ENCODE peak calls at places on chromosomes 7 and 10, in five cellular contexts. L is CD4-positive, alpha-beta T cell; C is heart left ventricle; K is left ventricle myocardium inferior; J is DND-41. X is an unnamed sample. For H3K9me3, the result is how much of the 10 kb centered on the place peaks cover.

GRCh38 chr7:12757443-12757842 is 70.0 kb downstream of the ARL4A start:
- DNase-seq in J (no peak), C (no peak), K (no peak), L (no peak), X (no peak)

GRCh38 chr7:101820703-101821102 is 3.3 kb downstream of the CUX1 start:
- DNase-seq in J (no peak), C (no peak), K (no peak), L (no peak), X (no peak)

GRCh38 chr7:95245828-95246227 is 78.5 kb downstream of the PON1 start:
- DNase-seq in L (no peak), C (no peak), J (no peak), K (no peak), X (no peak)

GRCh38 chr10:27242951-27243551 is 2.5 kb upstream of the ACBD5 start:
- DNase-seq in K (peak), L (peak), J (peak), C (peak), X (peak)

GRCh38 chr10:110446954-110447608 is 50.6 kb upstream of the DUSP5 start:
- DNase-seq in L (no peak), C (no peak), K (no peak), J (no peak), X (no peak)

GRCh38 chr10:126191192-126191591 is 197.1 kb downstream of the ADAM12 start:
- DNase-seq in K (no peak), C (no peak), J (no peak), L (no peak), X (no peak)

GRCh38 chr7:51613911-51614344 is 297.3 kb upstream of the COBL start:
- DNase-seq in J (no peak), C (no peak), L (no peak), K (no peak), X (no peak)

GRCh38 chr10:49523301-49523700 is 15.6 kb downstream of the ERCC6 start:
- DNase-seq in J (no peak), K (no peak), L (no peak), C (no peak), X (no peak)

GRCh38 chr10:57014758-57015157 is 653.7 kb upstream of the ZWINT start:
- DNase-seq in C (peak), L (no peak), J (no peak), K (no peak), X (no peak)

GRCh38 chr10:35451103-35452016 is 115.1 kb downstream of the CCNY start:
- DNase-seq in J (no peak), K (peak), C (peak), L (no peak), X (no peak)

GRCh38 chr7:130632111-130632510 is 36.4 kb downstream of the COPG2 start:
- DNase-seq in L (no peak), C (no peak), K (no peak), J (no peak), X (no peak)

GRCh38 chr10:112615269-112615668 is 168.3 kb downstream of the VTI1A start:
- DNase-seq in L (no peak), C (no peak), J (no peak), K (no peak), X (no peak)

GRCh38 chr10:104323721-104324686 is 14.3 kb downstream of the ITPRIP start:
- DNase-seq in C (no peak), L (no peak), K (no peak), J (no peak), X (no peak)

GRCh38 chr7:45088821-45089313 is at the start of gene NACAD:
- DNase-seq in K (peak), L (no peak), J (no peak), C (peak), X (no peak)

GRCh38 chr10:28492093-28492492 is 40.8 kb upstream of the WAC start:
- DNase-seq in J (no peak), K (no peak), L (no peak), C (no peak), X (no peak)

GRCh38 chr7:91249506-91250233 is 14.6 kb upstream of the FZD1 start:
- DNase-seq in J (no peak), C (no peak), L (no peak), K (no peak), X (no peak)

GRCh38 chr10:2137549-2138174 is 400.3 kb upstream of the ADARB2 start:
- DNase-seq in K (no peak), J (peak), L (no peak), C (no peak), X (no peak)

GRCh38 chr7:151243411-151244155 is 4.9 kb downstream of the SMARCD3 start:
- DNase-seq in K (no peak), C (peak), J (peak), L (no peak), X (peak)

DNA sequence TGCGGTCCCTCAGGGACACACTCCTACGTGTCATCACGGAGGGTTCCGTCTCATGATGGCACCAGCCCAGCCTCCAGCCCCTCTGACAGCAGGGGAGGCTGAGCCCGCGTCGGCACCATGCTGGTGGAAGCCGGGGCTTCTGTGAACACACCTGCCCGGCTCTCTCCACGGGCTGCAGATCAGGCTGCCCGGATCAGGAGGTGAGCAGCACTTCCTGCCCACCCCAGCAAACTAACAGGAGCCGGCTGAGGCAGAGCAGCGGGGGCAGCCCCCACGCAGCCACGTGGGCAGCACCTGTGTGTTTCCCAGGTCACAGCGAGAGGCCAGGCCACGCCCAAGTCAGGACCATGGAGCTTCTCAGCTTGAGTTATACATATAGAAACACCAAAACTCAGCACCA is 132.6 kb downstream of the TCERG1L start:
- DNase-seq in C (no peak), J (no peak), L (no peak), K (no peak), X (no peak)
- H3K9me3 ChIP-seq in C (under half), J (under half), L (under half), K (under half), X (under half)

GRCh38 chr7:30104134-30104533 is 30.7 kb upstream of the MTURN start:
- DNase-seq in C (no peak), K (no peak), L (no peak), J (no peak), X (no peak)

GRCh38 chr7:30102281-30102680 is 32.5 kb upstream of the MTURN start:
- DNase-seq in L (no peak), K (no peak), C (no peak), J (no peak), X (no peak)
- H3K9me3 ChIP-seq in L (under half), K (under half), C (under half), J (under half), X (under half)

GRCh38 chr10:128361487-128361886 is 235.3 kb upstream of the MKI67 start:
- DNase-seq in J (no peak), C (no peak), L (no peak), K (no peak), X (no peak)
- H3K9me3 ChIP-seq in J (under half), C (under half), L (under half), K (under half), X (under half)

GRCh38 chr10:37816290-37816689 is 41.1 kb downstream of the ZNF248 start:
- DNase-seq in C (no peak), L (no peak), J (no peak), K (no peak), X (no peak)

GRCh38 chr10:37813763-37814162 is 43.6 kb downstream of the ZNF248 start:
- DNase-seq in J (no peak), L (no peak), C (no peak), K (no peak), X (no peak)

DNA sequence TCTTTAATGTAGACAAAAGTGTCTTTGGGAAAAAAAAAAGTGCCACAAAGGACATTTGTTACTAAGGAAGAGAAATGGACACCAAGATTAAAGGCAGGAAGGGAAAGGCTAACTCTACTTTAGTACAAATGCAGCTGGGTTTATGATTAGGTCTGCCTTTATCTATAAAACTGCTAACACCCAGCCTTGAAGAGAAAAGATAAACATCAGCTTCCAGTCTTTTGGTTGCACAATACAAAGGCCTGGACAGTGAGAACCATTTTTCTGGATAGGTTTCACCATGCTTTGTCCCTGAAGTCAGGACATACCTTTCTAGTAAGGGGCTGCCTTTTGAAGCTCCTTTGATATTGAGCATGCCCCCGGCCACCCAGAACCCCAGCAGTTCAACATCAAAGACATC is 45.1 kb downstream of the ZNF248 start:
- DNase-seq in C (no peak), J (no peak), K (no peak), L (no peak), X (no peak)
- H3K9me3 ChIP-seq in C (half or more), J (under half), K (half or more), L (half or more), X (under half)

GRCh38 chr7:832292-832967 is at the start of gene SUN1:
- DNase-seq in L (peak), J (no peak), C (peak), K (no peak), X (peak)

GRCh38 chr7:834277-834676 is 2.0 kb downstream of the SUN1 start:
- DNase-seq in K (no peak), L (no peak), J (no peak), C (no peak), X (no peak)

GRCh38 chr7:831596-832291 is 532 bp upstream of the SUN1 start:
- DNase-seq in C (no peak), L (no peak), J (no peak), K (no peak), X (no peak)

GRCh38 chr7:833601-834258 is 1.5 kb downstream of the SUN1 start:
- DNase-seq in C (peak), L (no peak), J (no peak), K (no peak), X (no peak)

DNA sequence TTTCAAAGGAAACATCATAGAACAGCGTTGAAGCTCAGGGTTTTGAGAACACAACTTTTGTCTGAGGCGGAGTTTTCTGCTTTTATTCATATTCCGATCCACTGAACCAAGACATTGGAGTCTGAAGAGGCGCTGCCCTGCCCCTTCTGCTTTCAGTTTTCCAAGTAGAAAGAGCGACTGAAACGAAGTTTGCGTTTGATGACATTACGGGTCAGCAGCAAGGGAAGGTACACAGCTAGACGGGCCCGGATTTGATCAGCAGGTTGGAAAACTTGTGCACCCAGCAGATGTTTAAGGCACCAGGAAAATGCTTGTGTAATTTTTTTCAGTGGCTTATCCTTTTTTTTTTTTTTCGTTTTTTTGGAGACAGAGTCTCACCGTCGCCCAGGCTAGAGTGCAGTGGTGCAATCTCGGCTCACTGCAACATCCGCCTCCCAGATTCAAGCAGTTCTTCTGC is 720 bp downstream of the SUN1 start:
- DNase-seq in L (no peak), J (no peak), K (no peak), C (peak), X (no peak)
- H3K9me3 ChIP-seq in L (under half), J (under half), K (under half), C (under half), X (under half)

GRCh38 chr7:71193099-71193810 is 61.3 kb downstream of the GALNT17 start:
- DNase-seq in C (no peak), L (no peak), K (no peak), J (no peak), X (no peak)
- H3K9me3 ChIP-seq in C (under half), L (under half), K (under half), J (under half), X (under half)

GRCh38 chr10:131847241-131847783 is 53.5 kb upstream of the PPP2R2D start:
- DNase-seq in J (no peak), C (no peak), L (no peak), K (no peak), X (no peak)
- H3K9me3 ChIP-seq in J (under half), C (under half), L (under half), K (under half), X (under half)

GRCh38 chr7:157906583-157906982 is 569.8 kb downstream of the DNAJB6 start:
- DNase-seq in J (no peak), L (no peak), K (no peak), C (no peak), X (no peak)
- H3K9me3 ChIP-seq in J (under half), L (under half), K (under half), C (under half), X (under half)

DNA sequence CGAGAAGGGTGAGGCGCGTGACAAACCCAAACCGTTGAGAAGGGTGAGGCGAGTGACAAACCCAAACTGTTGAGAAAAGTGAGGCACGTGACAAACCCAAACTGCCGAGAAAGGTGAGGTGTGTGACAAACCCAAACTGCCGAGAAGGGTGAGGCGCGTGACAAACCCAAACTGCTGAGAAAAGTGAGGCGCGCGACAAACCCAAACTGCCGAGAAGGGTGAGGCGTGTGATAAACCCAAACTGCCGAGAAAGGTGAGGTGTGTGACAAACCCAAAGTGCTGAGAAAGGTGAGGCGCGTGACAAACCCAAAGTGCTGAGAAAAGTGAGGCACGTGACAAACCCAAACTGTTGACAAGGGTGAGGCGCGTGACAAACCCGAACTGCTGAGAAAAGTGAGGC is 25.0 kb downstream of the ESYT2 start:
- DNase-seq in C (no peak), L (no peak), K (no peak), J (no peak), X (no peak)
- H3K9me3 ChIP-seq in C (under half), L (under half), K (under half), J (under half), X (under half)

X was measured in T-helper 17 cell.